ENCODE peak calls at places on chromosomes 5 and 9, in nine cellular contexts. One of them, this sample, is unnamed.

GRCh38 chr9:20707708-20708107 is 23.6 kb downstream of the FOCAD start:
- DNase-seq in HFFc6: no peak
- DNase-seq in right lobe of liver: no peak
- DNase-seq in left ventricle myocardium inferior: no peak
- DNase-seq in HCEC 1CT: no peak
- DNase-seq in EL: no peak
- DNase-seq in RCC 7860: no peak
- DNase-seq in stimulated activated CD4-positive, alpha-beta T cell treated with anti-CD3 and anti-CD28 coated beads, Interleukin-12 subunit alpha, Interleukin-12 subunit beta, amount 100 ng/mL, for 48 hours: no peak
- DNase-seq in activated T-cell treated with anti-CD3 and anti-CD28 coated beads for 48 hours: no peak
- DNase-seq in this sample: no peak

GRCh38 chr5:124867064-124867707 is 120.7 kb upstream of the ZNF608 start:
- DNase-seq in RCC 7860: no peak
- DNase-seq in HFFc6: peak
- DNase-seq in EL: peak
- DNase-seq in stimulated activated CD4-positive, alpha-beta T cell treated with anti-CD3 and anti-CD28 coated beads, Interleukin-12 subunit alpha, Interleukin-12 subunit beta, amount 100 ng/mL, for 48 hours: no peak
- DNase-seq in right lobe of liver: no peak
- DNase-seq in activated T-cell treated with anti-CD3 and anti-CD28 coated beads for 48 hours: no peak
- DNase-seq in left ventricle myocardium inferior: no peak
- DNase-seq in HCEC 1CT: no peak
- DNase-seq in this sample: peak

GRCh38 chr9:10059044-10059443 is 553.8 kb downstream of the PTPRD start:
- DNase-seq in EL: no peak
- DNase-seq in HFFc6: peak
- DNase-seq in left ventricle myocardium inferior: no peak
- DNase-seq in HCEC 1CT: no peak
- DNase-seq in right lobe of liver: no peak
- DNase-seq in activated T-cell treated with anti-CD3 and anti-CD28 coated beads for 48 hours: no peak
- DNase-seq in stimulated activated CD4-positive, alpha-beta T cell treated with anti-CD3 and anti-CD28 coated beads, Interleukin-12 subunit alpha, Interleukin-12 subunit beta, amount 100 ng/mL, for 48 hours: no peak
- DNase-seq in RCC 7860: no peak
- DNase-seq in this sample: no peak

GRCh38 chr5:72920690-72921089 is 35.2 kb upstream of the FCHO2 start:
- DNase-seq in EL: peak
- DNase-seq in left ventricle myocardium inferior: no peak
- DNase-seq in RCC 7860: peak
- DNase-seq in activated T-cell treated with anti-CD3 and anti-CD28 coated beads for 48 hours: no peak
- DNase-seq in stimulated activated CD4-positive, alpha-beta T cell treated with anti-CD3 and anti-CD28 coated beads, Interleukin-12 subunit alpha, Interleukin-12 subunit beta, amount 100 ng/mL, for 48 hours: no peak
- DNase-seq in right lobe of liver: no peak
- DNase-seq in HCEC 1CT: peak
- DNase-seq in HFFc6: peak
- DNase-seq in this sample: peak

GRCh38 chr5:77947051-77947428 is 170.9 kb upstream of the TBCA start:
- DNase-seq in EL: no peak
- DNase-seq in activated T-cell treated with anti-CD3 and anti-CD28 coated beads for 48 hours: no peak
- DNase-seq in HCEC 1CT: no peak
- DNase-seq in HFFc6: no peak
- DNase-seq in RCC 7860: no peak
- DNase-seq in right lobe of liver: no peak
- DNase-seq in stimulated activated CD4-positive, alpha-beta T cell treated with anti-CD3 and anti-CD28 coated beads, Interleukin-12 subunit alpha, Interleukin-12 subunit beta, amount 100 ng/mL, for 48 hours: no peak
- DNase-seq in left ventricle myocardium inferior: no peak
- DNase-seq in this sample: no peak

GRCh38 chr9:4289411-4290380 is 10.2 kb downstream of the GLIS3 start:
- DNase-seq in RCC 7860: peak
- DNase-seq in HFFc6: no peak
- DNase-seq in EL: no peak
- DNase-seq in right lobe of liver: no peak
- DNase-seq in HCEC 1CT: peak
- DNase-seq in stimulated activated CD4-positive, alpha-beta T cell treated with anti-CD3 and anti-CD28 coated beads, Interleukin-12 subunit alpha, Interleukin-12 subunit beta, amount 100 ng/mL, for 48 hours: no peak
- DNase-seq in activated T-cell treated with anti-CD3 and anti-CD28 coated beads for 48 hours: no peak
- DNase-seq in left ventricle myocardium inferior: no peak
- DNase-seq in this sample: peak

GRCh38 chr5:181005791-181006190 is 17.1 kb downstream of the BTNL3 start:
- DNase-seq in right lobe of liver: no peak
- DNase-seq in EL: no peak
- DNase-seq in stimulated activated CD4-positive, alpha-beta T cell treated with anti-CD3 and anti-CD28 coated beads, Interleukin-12 subunit alpha, Interleukin-12 subunit beta, amount 100 ng/mL, for 48 hours: no peak
- DNase-seq in left ventricle myocardium inferior: no peak
- DNase-seq in activated T-cell treated with anti-CD3 and anti-CD28 coated beads for 48 hours: no peak
- DNase-seq in HFFc6: no peak
- DNase-seq in HCEC 1CT: no peak
- DNase-seq in RCC 7860: no peak
- DNase-seq in this sample: no peak

GRCh38 chr5:112660359-112660758 is 77.3 kb upstream of the APC start:
- DNase-seq in HCEC 1CT: no peak
- DNase-seq in right lobe of liver: no peak
- DNase-seq in RCC 7860: no peak
- DNase-seq in HFFc6: no peak
- DNase-seq in stimulated activated CD4-positive, alpha-beta T cell treated with anti-CD3 and anti-CD28 coated beads, Interleukin-12 subunit alpha, Interleukin-12 subunit beta, amount 100 ng/mL, for 48 hours: no peak
- DNase-seq in EL: no peak
- DNase-seq in left ventricle myocardium inferior: no peak
- DNase-seq in activated T-cell treated with anti-CD3 and anti-CD28 coated beads for 48 hours: no peak
- DNase-seq in this sample: no peak

GRCh38 chr9:37732086-37732744 is 21.4 kb upstream of the TRMT10B start:
- DNase-seq in RCC 7860: no peak
- DNase-seq in stimulated activated CD4-positive, alpha-beta T cell treated with anti-CD3 and anti-CD28 coated beads, Interleukin-12 subunit alpha, Interleukin-12 subunit beta, amount 100 ng/mL, for 48 hours: no peak
- DNase-seq in left ventricle myocardium inferior: no peak
- DNase-seq in EL: peak
- DNase-seq in activated T-cell treated with anti-CD3 and anti-CD28 coated beads for 48 hours: no peak
- DNase-seq in HFFc6: no peak
- DNase-seq in right lobe of liver: no peak
- DNase-seq in HCEC 1CT: no peak
- DNase-seq in this sample: no peak

GRCh38 chr9:127904518-127904887 is 5.1 kb upstream of the ST6GALNAC6 start:
- DNase-seq in HFFc6: no peak
- DNase-seq in activated T-cell treated with anti-CD3 and anti-CD28 coated beads for 48 hours: no peak
- DNase-seq in HCEC 1CT: no peak
- DNase-seq in RCC 7860: no peak
- DNase-seq in stimulated activated CD4-positive, alpha-beta T cell treated with anti-CD3 and anti-CD28 coated beads, Interleukin-12 subunit alpha, Interleukin-12 subunit beta, amount 100 ng/mL, for 48 hours: no peak
- DNase-seq in EL: no peak
- DNase-seq in left ventricle myocardium inferior: no peak
- DNase-seq in right lobe of liver: no peak
- DNase-seq in this sample: no peak

GRCh38 chr5:180364306-180364856 is 11.2 kb upstream of the GFPT2 start:
- DNase-seq in RCC 7860: no peak
- DNase-seq in HCEC 1CT: no peak
- DNase-seq in activated T-cell treated with anti-CD3 and anti-CD28 coated beads for 48 hours: no peak
- DNase-seq in EL: no peak
- DNase-seq in right lobe of liver: no peak
- DNase-seq in HFFc6: no peak
- DNase-seq in stimulated activated CD4-positive, alpha-beta T cell treated with anti-CD3 and anti-CD28 coated beads, Interleukin-12 subunit alpha, Interleukin-12 subunit beta, amount 100 ng/mL, for 48 hours: no peak
- DNase-seq in left ventricle myocardium inferior: no peak
- DNase-seq in this sample: no peak

GRCh38 chr5:50582699-50583098 is 83.7 kb upstream of the PARP8 start:
- DNase-seq in RCC 7860: no peak
- DNase-seq in activated T-cell treated with anti-CD3 and anti-CD28 coated beads for 48 hours: no peak
- DNase-seq in HFFc6: no peak
- DNase-seq in stimulated activated CD4-positive, alpha-beta T cell treated with anti-CD3 and anti-CD28 coated beads, Interleukin-12 subunit alpha, Interleukin-12 subunit beta, amount 100 ng/mL, for 48 hours: no peak
- DNase-seq in HCEC 1CT: no peak
- DNase-seq in right lobe of liver: no peak
- DNase-seq in left ventricle myocardium inferior: no peak
- DNase-seq in EL: no peak
- DNase-seq in this sample: no peak

GRCh38 chr9:5671711-5672353 is 42.9 kb downstream of the RIC1 start:
- DNase-seq in EL: no peak
- DNase-seq in activated T-cell treated with anti-CD3 and anti-CD28 coated beads for 48 hours: no peak
- DNase-seq in stimulated activated CD4-positive, alpha-beta T cell treated with anti-CD3 and anti-CD28 coated beads, Interleukin-12 subunit alpha, Interleukin-12 subunit beta, amount 100 ng/mL, for 48 hours: no peak
- DNase-seq in RCC 7860: no peak
- DNase-seq in HFFc6: no peak
- DNase-seq in HCEC 1CT: no peak
- DNase-seq in right lobe of liver: no peak
- DNase-seq in left ventricle myocardium inferior: no peak
- DNase-seq in this sample: no peak

GRCh38 chr9:112249277-112249676 is 74.2 kb upstream of the SUSD1 start:
- DNase-seq in left ventricle myocardium inferior: no peak
- DNase-seq in right lobe of liver: no peak
- DNase-seq in stimulated activated CD4-positive, alpha-beta T cell treated with anti-CD3 and anti-CD28 coated beads, Interleukin-12 subunit alpha, Interleukin-12 subunit beta, amount 100 ng/mL, for 48 hours: no peak
- DNase-seq in HCEC 1CT: peak
- DNase-seq in HFFc6: peak
- DNase-seq in activated T-cell treated with anti-CD3 and anti-CD28 coated beads for 48 hours: no peak
- DNase-seq in RCC 7860: peak
- DNase-seq in EL: peak
- DNase-seq in this sample: peak

GRCh38 chr5:147490989-147491388 is 18.9 kb downstream of the DPYSL3 start:
- DNase-seq in EL: no peak
- DNase-seq in HFFc6: no peak
- DNase-seq in stimulated activated CD4-positive, alpha-beta T cell treated with anti-CD3 and anti-CD28 coated beads, Interleukin-12 subunit alpha, Interleukin-12 subunit beta, amount 100 ng/mL, for 48 hours: no peak
- DNase-seq in activated T-cell treated with anti-CD3 and anti-CD28 coated beads for 48 hours: no peak
- DNase-seq in HCEC 1CT: no peak
- DNase-seq in RCC 7860: no peak
- DNase-seq in left ventricle myocardium inferior: no peak
- DNase-seq in right lobe of liver: no peak
- DNase-seq in this sample: no peak

GRCh38 chr5:37722236-37723146 is 117.3 kb downstream of the GDNF start:
- DNase-seq in stimulated activated CD4-positive, alpha-beta T cell treated with anti-CD3 and anti-CD28 coated beads, Interleukin-12 subunit alpha, Interleukin-12 subunit beta, amount 100 ng/mL, for 48 hours: peak
- DNase-seq in right lobe of liver: no peak
- DNase-seq in HFFc6: peak
- DNase-seq in HCEC 1CT: peak
- DNase-seq in RCC 7860: peak
- DNase-seq in left ventricle myocardium inferior: no peak
- DNase-seq in activated T-cell treated with anti-CD3 and anti-CD28 coated beads for 48 hours: no peak
- DNase-seq in EL: peak
- DNase-seq in this sample: peak

GRCh38 chr5:116075117-116075910 is 9.5 kb upstream of the COMMD10 start:
- DNase-seq in EL: no peak
- DNase-seq in activated T-cell treated with anti-CD3 and anti-CD28 coated beads for 48 hours: no peak
- DNase-seq in RCC 7860: no peak
- DNase-seq in HCEC 1CT: no peak
- DNase-seq in right lobe of liver: no peak
- DNase-seq in stimulated activated CD4-positive, alpha-beta T cell treated with anti-CD3 and anti-CD28 coated beads, Interleukin-12 subunit alpha, Interleukin-12 subunit beta, amount 100 ng/mL, for 48 hours: no peak
- DNase-seq in left ventricle myocardium inferior: no peak
- DNase-seq in HFFc6: no peak
- DNase-seq in this sample: peak

GRCh38 chr9:114069476-114070187 is 8.5 kb downstream of the AMBP start:
- DNase-seq in HCEC 1CT: no peak
- DNase-seq in HFFc6: no peak
- DNase-seq in activated T-cell treated with anti-CD3 and anti-CD28 coated beads for 48 hours: no peak
- DNase-seq in right lobe of liver: peak
- DNase-seq in EL: no peak
- DNase-seq in RCC 7860: no peak
- DNase-seq in left ventricle myocardium inferior: no peak
- DNase-seq in stimulated activated CD4-positive, alpha-beta T cell treated with anti-CD3 and anti-CD28 coated beads, Interleukin-12 subunit alpha, Interleukin-12 subunit beta, amount 100 ng/mL, for 48 hours: no peak
- DNase-seq in this sample: no peak

GRCh38 chr5:179324760-179325295 is 20.4 kb downstream of the ADAMTS2 start:
- DNase-seq in RCC 7860: no peak
- DNase-seq in EL: no peak
- DNase-seq in stimulated activated CD4-positive, alpha-beta T cell treated with anti-CD3 and anti-CD28 coated beads, Interleukin-12 subunit alpha, Interleukin-12 subunit beta, amount 100 ng/mL, for 48 hours: no peak
- DNase-seq in HFFc6: no peak
- DNase-seq in left ventricle myocardium inferior: peak
- DNase-seq in activated T-cell treated with anti-CD3 and anti-CD28 coated beads for 48 hours: no peak
- DNase-seq in HCEC 1CT: no peak
- DNase-seq in right lobe of liver: peak
- DNase-seq in this sample: no peak

GRCh38 chr9:108662090-108662875 is 193.5 kb downstream of the ACTL7B start:
- DNase-seq in EL: no peak
- DNase-seq in HCEC 1CT: no peak
- DNase-seq in RCC 7860: no peak
- DNase-seq in right lobe of liver: no peak
- DNase-seq in left ventricle myocardium inferior: no peak
- DNase-seq in stimulated activated CD4-positive, alpha-beta T cell treated with anti-CD3 and anti-CD28 coated beads, Interleukin-12 subunit alpha, Interleukin-12 subunit beta, amount 100 ng/mL, for 48 hours: no peak
- DNase-seq in HFFc6: no peak
- DNase-seq in activated T-cell treated with anti-CD3 and anti-CD28 coated beads for 48 hours: no peak
- DNase-seq in this sample: no peak

GRCh38 chr9:137049544-137050449 is 3.8 kb upstream of the NPDC1 start:
- DNase-seq in HCEC 1CT: no peak
- DNase-seq in activated T-cell treated with anti-CD3 and anti-CD28 coated beads for 48 hours: peak
- DNase-seq in HFFc6: no peak
- DNase-seq in left ventricle myocardium inferior: no peak
- DNase-seq in right lobe of liver: no peak
- DNase-seq in RCC 7860: no peak
- DNase-seq in EL: peak
- DNase-seq in stimulated activated CD4-positive, alpha-beta T cell treated with anti-CD3 and anti-CD28 coated beads, Interleukin-12 subunit alpha, Interleukin-12 subunit beta, amount 100 ng/mL, for 48 hours: no peak
- DNase-seq in this sample: peak

GRCh38 chr5:134577022-134577795 is 51.7 kb downstream of the JADE2 start:
- DNase-seq in RCC 7860: peak
- DNase-seq in right lobe of liver: peak
- DNase-seq in stimulated activated CD4-positive, alpha-beta T cell treated with anti-CD3 and anti-CD28 coated beads, Interleukin-12 subunit alpha, Interleukin-12 subunit beta, amount 100 ng/mL, for 48 hours: no peak
- DNase-seq in EL: peak
- DNase-seq in left ventricle myocardium inferior: no peak
- DNase-seq in HCEC 1CT: peak
- DNase-seq in activated T-cell treated with anti-CD3 and anti-CD28 coated beads for 48 hours: no peak
- DNase-seq in HFFc6: peak
- DNase-seq in this sample: peak

GRCh38 chr5:112333236-112333850 is 85.7 kb downstream of the EPB41L4A start:
- DNase-seq in HFFc6: no peak
- DNase-seq in HCEC 1CT: no peak
- DNase-seq in left ventricle myocardium inferior: no peak
- DNase-seq in EL: no peak
- DNase-seq in activated T-cell treated with anti-CD3 and anti-CD28 coated beads for 48 hours: no peak
- DNase-seq in right lobe of liver: no peak
- DNase-seq in stimulated activated CD4-positive, alpha-beta T cell treated with anti-CD3 and anti-CD28 coated beads, Interleukin-12 subunit alpha, Interleukin-12 subunit beta, amount 100 ng/mL, for 48 hours: no peak
- DNase-seq in RCC 7860: no peak
- DNase-seq in this sample: no peak

GRCh38 chr5:16504571-16504970 is 39.0 kb upstream of the ZNF622 start:
- DNase-seq in left ventricle myocardium inferior: no peak
- DNase-seq in RCC 7860: no peak
- DNase-seq in activated T-cell treated with anti-CD3 and anti-CD28 coated beads for 48 hours: no peak
- DNase-seq in EL: no peak
- DNase-seq in HFFc6: no peak
- DNase-seq in HCEC 1CT: no peak
- DNase-seq in stimulated activated CD4-positive, alpha-beta T cell treated with anti-CD3 and anti-CD28 coated beads, Interleukin-12 subunit alpha, Interleukin-12 subunit beta, amount 100 ng/mL, for 48 hours: no peak
- DNase-seq in right lobe of liver: no peak
- DNase-seq in this sample: no peak

GRCh38 chr5:93586948-93587918 is 4.2 kb downstream of the NR2F1 start:
- DNase-seq in EL: no peak
- DNase-seq in left ventricle myocardium inferior: no peak
- DNase-seq in right lobe of liver: no peak
- DNase-seq in activated T-cell treated with anti-CD3 and anti-CD28 coated beads for 48 hours: no peak
- DNase-seq in HCEC 1CT: peak
- DNase-seq in HFFc6: no peak
- DNase-seq in RCC 7860: no peak
- DNase-seq in stimulated activated CD4-positive, alpha-beta T cell treated with anti-CD3 and anti-CD28 coated beads, Interleukin-12 subunit alpha, Interleukin-12 subunit beta, amount 100 ng/mL, for 48 hours: no peak
- DNase-seq in this sample: no peak

GRCh38 chr9:116704470-116704869 is 17.4 kb downstream of the TRIM32 start:
- DNase-seq in RCC 7860: no peak
- DNase-seq in activated T-cell treated with anti-CD3 and anti-CD28 coated beads for 48 hours: no peak
- DNase-seq in HFFc6: no peak
- DNase-seq in right lobe of liver: no peak
- DNase-seq in EL: no peak
- DNase-seq in left ventricle myocardium inferior: no peak
- DNase-seq in stimulated activated CD4-positive, alpha-beta T cell treated with anti-CD3 and anti-CD28 coated beads, Interleukin-12 subunit alpha, Interleukin-12 subunit beta, amount 100 ng/mL, for 48 hours: no peak
- DNase-seq in HCEC 1CT: no peak
- DNase-seq in this sample: no peak

GRCh38 chr5:134526483-134527155 is 1.1 kb downstream of the JADE2 start:
- DNase-seq in activated T-cell treated with anti-CD3 and anti-CD28 coated beads for 48 hours: peak
- DNase-seq in EL: peak
- DNase-seq in stimulated activated CD4-positive, alpha-beta T cell treated with anti-CD3 and anti-CD28 coated beads, Interleukin-12 subunit alpha, Interleukin-12 subunit beta, amount 100 ng/mL, for 48 hours: peak
- DNase-seq in HCEC 1CT: peak
- DNase-seq in left ventricle myocardium inferior: peak
- DNase-seq in RCC 7860: peak
- DNase-seq in right lobe of liver: peak
- DNase-seq in HFFc6: peak
- DNase-seq in this sample: peak

GRCh38 chr5:53739111-53739510 is 178.7 kb downstream of the NDUFS4 start:
- DNase-seq in RCC 7860: no peak
- DNase-seq in activated T-cell treated with anti-CD3 and anti-CD28 coated beads for 48 hours: no peak
- DNase-seq in left ventricle myocardium inferior: no peak
- DNase-seq in right lobe of liver: no peak
- DNase-seq in HCEC 1CT: no peak
- DNase-seq in EL: no peak
- DNase-seq in stimulated activated CD4-positive, alpha-beta T cell treated with anti-CD3 and anti-CD28 coated beads, Interleukin-12 subunit alpha, Interleukin-12 subunit beta, amount 100 ng/mL, for 48 hours: no peak
- DNase-seq in HFFc6: no peak
- DNase-seq in this sample: no peak

GRCh38 chr5:76332620-76333170 is 70.4 kb upstream of the IQGAP2 start:
- DNase-seq in EL: no peak
- DNase-seq in activated T-cell treated with anti-CD3 and anti-CD28 coated beads for 48 hours: no peak
- DNase-seq in left ventricle myocardium inferior: no peak
- DNase-seq in right lobe of liver: no peak
- DNase-seq in HCEC 1CT: no peak
- DNase-seq in RCC 7860: no peak
- DNase-seq in stimulated activated CD4-positive, alpha-beta T cell treated with anti-CD3 and anti-CD28 coated beads, Interleukin-12 subunit alpha, Interleukin-12 subunit beta, amount 100 ng/mL, for 48 hours: no peak
- DNase-seq in HFFc6: no peak
- DNase-seq in this sample: no peak

GRCh38 chr5:51908215-51908614 is 525.0 kb downstream of the ISL1 start:
- DNase-seq in activated T-cell treated with anti-CD3 and anti-CD28 coated beads for 48 hours: no peak
- DNase-seq in EL: no peak
- DNase-seq in stimulated activated CD4-positive, alpha-beta T cell treated with anti-CD3 and anti-CD28 coated beads, Interleukin-12 subunit alpha, Interleukin-12 subunit beta, amount 100 ng/mL, for 48 hours: no peak
- DNase-seq in RCC 7860: no peak
- DNase-seq in left ventricle myocardium inferior: no peak
- DNase-seq in right lobe of liver: no peak
- DNase-seq in HFFc6: no peak
- DNase-seq in HCEC 1CT: no peak
- DNase-seq in this sample: no peak

GRCh38 chr9:27785714-27786100 is 212.4 kb upstream of the C9orf72 start:
- DNase-seq in stimulated activated CD4-positive, alpha-beta T cell treated with anti-CD3 and anti-CD28 coated beads, Interleukin-12 subunit alpha, Interleukin-12 subunit beta, amount 100 ng/mL, for 48 hours: no peak
- DNase-seq in activated T-cell treated with anti-CD3 and anti-CD28 coated beads for 48 hours: no peak
- DNase-seq in EL: no peak
- DNase-seq in RCC 7860: peak
- DNase-seq in right lobe of liver: no peak
- DNase-seq in HCEC 1CT: no peak
- DNase-seq in left ventricle myocardium inferior: no peak
- DNase-seq in HFFc6: no peak
- DNase-seq in this sample: peak

This sample was measured in A172.